ENCODE peak calls at places on chromosomes 7 and 10, in ten cellular contexts. U, S, T, L, P, E, B, V, Z and K are unnamed samples.

GRCh38 chr10:12589789-12590188 is 240.4 kb downstream of the CAMK1D start:
- DNase-seq in V (no peak), P (no peak), E (no peak), U (no peak), B (no peak), Z (no peak), T (no peak), L (no peak), S (no peak), K (no peak)

GRCh38 chr7:27096756-27097514 is 1.1 kb upstream of the HOXA1 start:
- DNase-seq in L (peak), V (no peak), E (peak), Z (no peak), B (no peak), P (no peak), U (no peak), T (no peak), S (no peak), K (no peak)

GRCh38 chr7:102412548-102412947 is 16.4 kb downstream of the PRKRIP1 start:
- DNase-seq in U (no peak), V (peak), T (peak), Z (no peak), P (no peak), L (peak), B (peak), S (no peak), E (no peak), K (no peak)

GRCh38 chr10:121221991-121222390 is 370.8 kb downstream of the WDR11 start:
- DNase-seq in T (no peak), B (no peak), Z (no peak), S (no peak), E (no peak), P (no peak), U (no peak), L (no peak), V (no peak), K (no peak)

GRCh38 chr10:129845081-129845823 is 118.8 kb downstream of the EBF3 start:
- DNase-seq in U (no peak), Z (no peak), S (no peak), V (no peak), T (no peak), P (no peak), B (no peak), E (no peak), L (no peak), K (no peak)

GRCh38 chr10:42970451-42971250 is 106.2 kb upstream of the RET start:
- DNase-seq in T (no peak), B (no peak), P (peak), V (peak), Z (peak), L (peak), U (no peak), S (no peak), E (no peak), K (peak)

GRCh38 chr10:77160679-77161078 is 476.9 kb downstream of the KCNMA1 start:
- DNase-seq in L (no peak), U (peak), V (no peak), P (no peak), Z (no peak), T (no peak), B (peak), E (no peak), S (peak), K (no peak)

GRCh38 chr7:68783671-68784070 is 814.6 kb upstream of the AUTS2 start:
- DNase-seq in E (no peak), B (no peak), U (no peak), P (no peak), S (no peak), L (no peak), V (no peak), T (no peak), Z (no peak), K (no peak)

GRCh38 chr10:114821293-114821914 is at the start of gene FHIP2A:
- DNase-seq in E (peak), V (peak), U (no peak), T (peak), Z (peak), L (peak), S (peak), B (peak), P (peak), K (peak)
- TF ChIP-seq CTCF in E (peak), V (peak), U (peak), T (peak), Z (peak), L (peak), S (peak), B (peak), P (peak), K (peak)

DNA sequence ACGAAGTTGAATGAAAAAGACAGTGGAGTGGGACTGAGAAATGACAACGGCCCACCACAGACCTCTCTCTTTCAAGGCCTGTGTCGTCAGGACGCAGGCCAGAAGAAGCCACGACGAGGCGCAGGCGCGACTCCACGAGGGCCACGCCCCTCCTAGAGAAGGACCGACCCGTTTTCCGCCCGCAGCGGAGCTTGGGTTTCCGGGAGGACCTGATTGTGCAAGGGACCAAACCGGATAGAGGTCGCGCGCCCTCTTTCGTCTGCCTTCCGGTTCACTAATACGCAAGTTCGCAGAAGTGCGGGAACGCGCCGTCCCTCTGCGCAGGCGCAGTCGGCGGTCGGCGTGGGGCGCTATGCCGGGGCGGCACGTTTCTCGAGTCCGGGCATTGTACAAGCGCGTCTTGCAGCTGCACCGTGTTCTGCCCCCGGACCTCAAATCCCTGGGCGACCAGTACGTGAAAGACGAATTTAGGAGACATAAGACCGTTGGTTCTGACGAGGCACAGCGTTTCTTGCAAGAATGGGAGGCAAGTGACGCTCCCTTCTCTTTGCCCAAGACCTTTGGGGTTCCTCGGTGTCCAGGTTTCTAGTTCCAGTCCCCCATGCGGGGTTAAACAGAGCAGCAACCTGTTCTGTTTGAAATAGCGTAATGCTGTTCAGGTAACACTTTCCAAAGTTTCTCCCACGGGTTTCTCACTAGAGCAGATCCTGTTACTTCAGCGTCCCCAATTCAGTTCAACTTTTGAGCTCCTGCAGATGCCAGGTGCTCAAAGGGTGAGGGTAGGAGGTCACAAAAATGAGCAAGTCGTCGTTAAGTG is at the start of gene SDHAF3:
- DNase-seq in U (peak), P (peak), V (peak), Z (peak), T (peak), L (peak), S (peak), B (peak), E (peak), K (peak)
- TF ChIP-seq CTCF in U (peak), P (peak), V (peak), Z (no peak), T (peak), L (peak), S (no peak), B (no peak), E (peak), K (no peak)

GRCh38 chr10:97825020-97825739 is 24.5 kb upstream of the GOLGA7B start:
- DNase-seq in Z (no peak), V (no peak), E (no peak), S (no peak), P (no peak), U (no peak), T (no peak), L (no peak), B (peak), K (no peak)

GRCh38 chr10:97830064-97830463 is 19.6 kb upstream of the GOLGA7B start:
- DNase-seq in U (no peak), Z (no peak), L (no peak), P (no peak), S (no peak), B (no peak), E (no peak), T (no peak), V (no peak), K (no peak)

GRCh38 chr10:97828721-97829120 is 20.9 kb upstream of the GOLGA7B start:
- DNase-seq in Z (no peak), L (no peak), U (no peak), P (no peak), B (no peak), V (no peak), T (no peak), E (no peak), S (no peak), K (no peak)

GRCh38 chr10:97826892-97827291 is 22.8 kb upstream of the GOLGA7B start:
- DNase-seq in Z (no peak), U (no peak), T (no peak), S (no peak), P (no peak), L (no peak), V (no peak), B (no peak), E (no peak), K (no peak)

DNA sequence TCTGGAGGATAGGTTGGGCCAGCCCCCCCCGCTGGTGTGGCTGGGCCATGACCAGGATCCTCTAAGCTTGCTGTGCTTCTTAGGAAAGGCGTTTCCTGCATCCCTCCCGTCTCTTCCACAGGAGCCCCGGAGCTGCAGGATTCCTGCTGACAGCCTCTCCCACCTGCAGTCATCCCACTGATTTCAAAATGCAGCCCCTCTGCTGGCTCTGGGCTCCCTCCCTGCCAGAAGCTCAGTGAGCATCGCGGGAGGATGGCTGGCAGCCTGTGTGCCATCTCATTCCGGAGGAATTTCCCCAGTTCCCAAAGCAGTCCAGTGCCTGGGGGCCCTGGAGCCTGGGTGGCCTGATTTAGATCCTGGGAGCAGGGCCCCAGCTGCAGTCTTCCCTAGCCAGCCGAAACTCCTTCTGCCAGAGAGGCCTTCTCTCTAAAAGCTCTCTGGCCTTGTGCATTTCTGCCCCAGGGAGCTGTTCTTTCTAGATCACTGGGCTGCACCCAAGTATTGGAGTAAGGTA is 21.8 kb upstream of the GOLGA7B start:
- DNase-seq in S (no peak), L (no peak), P (no peak), B (no peak), V (peak), Z (no peak), T (no peak), E (no peak), U (no peak), K (no peak)
- TF ChIP-seq CTCF in S (no peak), L (no peak), P (no peak), B (no peak), V (no peak), Z (no peak), T (no peak), E (no peak), U (no peak), K (no peak)

GRCh38 chr10:2839081-2839725 is 228.1 kb upstream of the PFKP start:
- DNase-seq in S (peak), L (peak), U (no peak), Z (peak), B (no peak), T (peak), V (peak), P (no peak), E (peak), K (no peak)
- TF ChIP-seq CTCF in S (peak), L (peak), U (peak), Z (peak), B (peak), T (peak), V (peak), P (peak), E (peak), K (peak)

GRCh38 chr10:28411136-28411460 is 108.2 kb upstream of the MPP7 start:
- DNase-seq in U (no peak), E (no peak), P (no peak), Z (no peak), L (no peak), V (no peak), T (no peak), B (no peak), S (no peak), K (no peak)
- TF ChIP-seq CTCF in U (no peak), E (no peak), P (no peak), Z (no peak), L (no peak), V (no peak), T (no peak), B (no peak), S (no peak), K (no peak)

GRCh38 chr7:56106108-56107073 is at the start of gene CHCHD2:
- DNase-seq in U (peak), Z (no peak), S (peak), L (peak), P (peak), E (peak), T (peak), V (peak), B (peak), K (peak)

GRCh38 chr7:56099653-56100052 is 6.6 kb downstream of the CHCHD2 start:
- DNase-seq in B (no peak), P (no peak), S (no peak), E (no peak), T (no peak), Z (no peak), L (no peak), U (no peak), V (no peak), K (no peak)

GRCh38 chr7:56110611-56111010 is 4.3 kb upstream of the CHCHD2 start:
- DNase-seq in S (no peak), Z (no peak), E (no peak), B (no peak), V (no peak), U (no peak), P (no peak), L (no peak), T (no peak), K (no peak)

GRCh38 chr7:56107954-56108258 is 1.6 kb upstream of the CHCHD2 start:
- DNase-seq in Z (no peak), T (no peak), L (no peak), B (no peak), P (no peak), E (no peak), S (no peak), V (no peak), U (no peak), K (no peak)

GRCh38 chr7:56105508-56105907 is 768 bp downstream of the CHCHD2 start:
- DNase-seq in Z (no peak), P (no peak), E (peak), S (peak), V (no peak), U (peak), B (peak), L (no peak), T (no peak), K (no peak)
- TF ChIP-seq CTCF in Z (no peak), P (no peak), E (no peak), S (no peak), V (no peak), U (no peak), B (no peak), L (no peak), T (no peak), K (no peak)

GRCh38 chr10:62459500-62459899 is 85.3 kb downstream of the ZNF365 start:
- DNase-seq in T (no peak), V (no peak), B (no peak), Z (no peak), U (no peak), E (no peak), L (no peak), P (no peak), S (no peak), K (no peak)
- TF ChIP-seq CTCF in T (no peak), V (no peak), B (no peak), Z (no peak), U (no peak), E (no peak), L (no peak), P (no peak), S (no peak), K (no peak)

DNA sequence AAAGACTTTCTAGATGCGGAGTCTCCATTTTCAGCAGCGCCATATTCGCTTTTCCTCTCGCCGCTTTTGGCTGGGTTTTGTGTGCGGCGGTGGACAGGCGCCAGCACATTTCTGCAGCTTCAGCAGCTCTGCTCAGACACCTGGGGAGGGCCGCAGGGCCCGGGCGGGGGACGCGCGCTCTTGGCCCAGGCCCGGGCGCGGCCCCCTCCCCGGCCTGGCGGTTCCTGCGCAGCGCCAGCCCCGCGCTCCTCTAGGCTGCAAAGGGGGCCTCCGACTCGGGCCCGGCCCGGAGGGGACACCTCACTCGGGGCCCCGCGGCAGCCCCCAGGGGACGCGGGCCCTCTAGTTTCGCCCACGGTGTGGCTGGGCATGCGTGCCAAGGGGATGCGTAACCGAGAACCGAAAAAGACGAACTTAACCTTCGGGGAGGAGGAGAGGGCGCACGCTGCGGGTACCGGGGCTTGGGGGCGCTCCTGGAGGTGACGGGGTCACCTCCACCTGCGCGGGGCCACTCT is 34.5 kb upstream of the EBLN1 start:
- DNase-seq in L (peak), V (peak), E (peak), U (no peak), P (peak), Z (peak), T (peak), B (peak), S (peak), K (peak)
- TF ChIP-seq CTCF in L (no peak), V (no peak), E (no peak), U (no peak), P (no peak), Z (no peak), T (no peak), B (no peak), S (no peak), K (no peak)